ENCODE peak calls at places on chromosome 6, in four cellular contexts. Y is Panc1, I is right lobe of liver, V is heart right ventricle. J is an unnamed sample.
A peak's percentile ranks its signal among the peaks of the same experiment; 100 is the strongest.

GRCh38 chr6:51495016-51495805 is 592.2 kb downstream of the PKHD1 start:
- DNase-seq in Y (no peak), I (peak; percentile 45), V (no peak), J (no peak)

GRCh38 chr6:142331075-142331551 is 29.3 kb downstream of the ADGRG6 start:
- DNase-seq in Y (no peak), I (no peak), V (no peak), J (peak; percentile 30)

GRCh38 chr6:5078121-5078695 is 6.9 kb upstream of the PPP1R3G start:
- DNase-seq in Y (no peak), I (no peak), V (no peak), J (no peak)

GRCh38 chr6:127576874-127577273 is at the start of gene C6orf58:
- DNase-seq in Y (no peak), I (no peak), V (no peak), J (no peak)

GRCh38 chr6:135012764-135013163 is 41.9 kb downstream of the HBS1L start:
- DNase-seq in Y (no peak), I (no peak), V (no peak), J (peak; percentile 11)

GRCh38 chr6:85472744-85473143 is 22.9 kb downstream of the NT5E start:
- DNase-seq in Y (no peak), I (no peak), V (no peak), J (no peak)

GRCh38 chr6:88662653-88663174 is 300.7 kb downstream of the RNGTT start:
- DNase-seq in Y (no peak), I (peak; percentile 57), V (no peak), J (no peak)

GRCh38 chr6:35603326-35604202 is 85.2 kb downstream of the FKBP5 start:
- DNase-seq in Y (no peak), I (no peak), V (no peak), J (peak; percentile 47)

GRCh38 chr6:7086488-7086887 is 21.3 kb upstream of the RREB1 start:
- DNase-seq in Y (no peak), I (no peak), V (no peak), J (peak; percentile 46)

GRCh38 chr6:160194808-160195207 is 63.8 kb downstream of the SLC22A2 start:
- DNase-seq in Y (no peak), I (no peak), V (no peak), J (no peak)

GRCh38 chr6:3726421-3726820 is 25.1 kb downstream of the PXDC1 start:
- DNase-seq in Y (no peak), I (no peak), V (no peak), J (no peak)

GRCh38 chr6:165987483-165988305 is 180.0 kb downstream of the TBXT start:
- DNase-seq in Y (no peak), I (no peak), V (peak; percentile 84), J (peak; percentile 96)

GRCh38 chr6:46758960-46759753 is 12.4 kb downstream of the ANKRD66 start:
- DNase-seq in Y (no peak), I (no peak), V (no peak), J (no peak)

GRCh38 chr6:150301871-150302800 is 66.7 kb upstream of the IYD start:
- DNase-seq in Y (peak; percentile 53), I (no peak), V (no peak), J (peak; percentile 57)

DNA sequence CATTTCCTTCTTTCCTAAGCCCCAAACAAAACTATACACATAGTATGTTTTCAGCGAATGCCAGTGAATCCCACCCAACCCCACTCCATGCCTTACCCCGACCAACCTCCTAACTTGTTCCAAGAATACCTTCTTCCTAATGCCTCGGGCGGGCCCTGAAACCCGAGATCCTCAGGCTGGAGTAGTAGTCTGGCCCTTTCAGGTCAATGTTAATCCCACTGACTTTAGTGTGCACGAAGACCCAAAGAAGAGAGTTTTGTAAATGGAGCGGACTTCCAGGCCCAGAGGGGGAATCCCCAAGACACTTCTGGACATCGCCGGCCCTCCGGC is 394 bp downstream of the YIPF3 start:
- DNase-seq in Y (no peak), I (no peak), V (no peak), J (no peak)
- H3K36me3 ChIP-seq in Y (peaks cover 23% of the 10 kb centered on the region), I (peaks cover 5% of the 10 kb centered on the region), V (peaks cover 71% of the 10 kb centered on the region), J (peaks cover 48% of the 10 kb centered on the region)

GRCh38 chr6:18141805-18142590 is 12.9 kb downstream of the TPMT start:
- DNase-seq in Y (no peak), I (no peak), V (no peak), J (no peak)
- H3K36me3 ChIP-seq in Y (no peaks in the 10 kb centered on the region), I (peaks cover 10% of the 10 kb centered on the region), V (peaks cover 99% of the 10 kb centered on the region), J (peaks cover 5% of the 10 kb centered on the region)

DNA sequence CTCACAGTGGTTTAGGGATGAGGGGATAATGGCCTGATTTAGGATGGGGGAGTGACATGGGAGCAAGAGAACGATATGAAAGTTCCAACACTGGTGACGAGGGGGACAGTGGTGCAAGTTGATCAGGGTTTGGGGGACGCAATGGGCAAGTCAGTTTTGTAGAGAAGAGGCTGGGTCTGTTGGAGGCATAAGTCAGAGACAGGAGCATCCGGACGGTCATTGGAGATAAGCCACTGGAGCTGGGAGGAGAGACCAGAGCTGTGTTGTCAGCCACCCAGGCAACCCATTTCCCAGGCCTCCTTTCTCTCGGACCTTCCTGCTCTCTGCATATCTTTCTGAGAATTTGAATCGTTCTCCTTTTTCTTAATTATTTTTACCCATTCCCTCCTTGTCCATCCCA is 9.5 kb downstream of the DNPH1 start:
- DNase-seq in Y (no peak), I (no peak), V (no peak), J (no peak)
- H3K36me3 ChIP-seq in Y (no peaks in the 10 kb centered on the region), I (peaks cover 2% of the 10 kb centered on the region), V (peaks cover 77% of the 10 kb centered on the region), J (peaks cover 6% of the 10 kb centered on the region)

DNA sequence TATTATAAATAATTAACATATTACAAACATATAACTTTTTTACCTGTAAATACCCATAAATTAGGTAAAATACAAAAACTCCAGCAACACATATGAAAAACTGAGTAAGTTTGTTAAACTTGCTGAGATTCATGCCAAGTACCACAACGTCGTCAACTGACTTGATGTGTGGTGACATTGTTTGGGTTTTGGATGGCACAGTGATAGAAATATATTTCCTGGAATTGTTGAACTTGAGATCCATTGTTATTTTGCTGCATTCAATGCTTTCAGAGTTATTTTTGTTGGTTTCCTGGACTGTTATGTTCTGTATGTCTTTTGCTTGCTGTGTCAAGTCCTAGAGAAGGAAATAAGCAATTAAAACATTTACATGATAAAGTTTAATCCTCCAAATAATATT is 5.5 kb downstream of the SLC35B3 start:
- DNase-seq in Y (no peak), I (no peak), V (no peak), J (no peak)
- H3K36me3 ChIP-seq in Y (peaks cover 33% of the 10 kb centered on the region), I (peaks cover 7% of the 10 kb centered on the region), V (peaks cover 51% of the 10 kb centered on the region), J (peaks cover 10% of the 10 kb centered on the region)

DNA sequence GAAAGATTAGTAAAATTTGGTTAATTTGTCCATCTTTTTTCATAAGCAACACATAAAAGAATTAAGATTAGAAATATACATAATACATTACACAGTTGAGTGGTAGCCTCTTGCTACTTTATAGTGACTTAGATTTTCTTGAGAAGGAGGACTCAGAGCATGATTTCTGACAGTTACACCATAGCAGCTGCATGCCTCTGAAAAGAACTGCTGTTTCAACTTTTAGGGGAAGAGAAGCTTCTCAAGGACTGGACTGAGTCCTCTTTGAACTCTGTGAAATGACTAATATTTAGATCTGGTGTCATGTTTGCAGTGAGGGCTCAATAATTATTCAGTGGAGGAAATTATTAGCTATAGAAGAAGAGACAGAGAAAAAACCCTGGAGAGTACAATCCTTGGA is 272.5 kb downstream of the BTBD9 start:
- DNase-seq in Y (no peak), I (no peak), V (no peak), J (no peak)
- H3K36me3 ChIP-seq in Y (no peaks in the 10 kb centered on the region), I (no peaks in the 10 kb centered on the region), V (no peaks in the 10 kb centered on the region), J (no peaks in the 10 kb centered on the region)

DNA sequence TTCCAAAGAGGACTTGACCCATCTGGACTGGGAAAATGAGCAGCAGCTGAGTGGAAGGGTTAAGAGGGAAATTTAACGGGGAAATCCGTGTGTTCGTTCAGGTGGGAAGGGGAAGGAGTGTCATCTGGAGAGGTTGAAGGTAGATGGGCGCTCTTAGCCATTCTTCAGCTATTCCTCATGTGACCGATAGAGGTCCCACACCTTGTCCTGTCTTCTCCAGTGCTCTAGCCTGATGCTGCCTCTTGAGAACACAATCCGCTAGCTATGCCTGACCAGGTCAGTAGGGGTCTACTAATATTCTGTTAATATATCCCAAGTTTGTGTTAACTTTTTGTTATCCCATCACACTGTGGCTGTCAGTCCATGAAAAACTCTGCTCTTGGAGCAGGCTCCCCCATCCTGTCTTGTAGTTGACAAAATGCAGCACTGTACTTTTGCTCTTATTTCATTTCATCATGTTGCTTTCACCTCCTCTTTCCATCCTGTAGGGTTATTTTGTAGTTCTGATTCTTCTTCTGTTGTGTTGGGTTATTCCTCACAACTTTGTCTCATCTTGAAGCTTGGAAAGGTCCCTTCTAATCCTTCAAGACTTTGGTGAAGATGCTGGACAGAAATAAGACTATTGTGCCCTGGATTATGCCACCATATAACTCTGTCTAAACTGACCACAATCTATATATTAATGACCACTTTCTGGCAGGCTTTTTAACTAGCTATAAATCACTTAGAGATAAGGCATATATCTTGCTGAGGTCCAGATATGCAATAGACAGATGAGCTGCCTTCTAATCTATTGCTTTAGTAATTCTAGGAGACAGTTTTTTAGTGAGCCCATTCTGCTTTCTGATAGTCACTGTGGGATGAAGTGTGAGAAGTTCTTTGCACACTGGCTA is 123.4 kb upstream of the SUPT3H start:
- DNase-seq in Y (no peak), I (no peak), V (no peak), J (no peak)
- H3K36me3 ChIP-seq in Y (no peaks in the 10 kb centered on the region), I (no peaks in the 10 kb centered on the region), V (no peaks in the 10 kb centered on the region), J (no peaks in the 10 kb centered on the region)

GRCh38 chr6:157830354-157831017 is 7.4 kb downstream of the SNX9 start:
- DNase-seq in Y (no peak), I (no peak), V (no peak), J (no peak)
- H3K36me3 ChIP-seq in Y (no peaks in the 10 kb centered on the region), I (no peaks in the 10 kb centered on the region), V (peaks cover 6% of the 10 kb centered on the region), J (no peaks in the 10 kb centered on the region)

GRCh38 chr6:33656844-33657243 is 35.7 kb downstream of the ITPR3 start:
- DNase-seq in Y (no peak), I (no peak), V (no peak), J (no peak)
- H3K36me3 ChIP-seq in Y (no peaks in the 10 kb centered on the region), I (no peaks in the 10 kb centered on the region), V (peaks cover 39% of the 10 kb centered on the region), J (no peaks in the 10 kb centered on the region)

J was measured in cardiac muscle cell.